ENCODE peak calls at places on chromosomes 1 and 21, in five cellular contexts. H is GM12891, O is H54, E is heart left ventricle, Z is uterus. T is an unnamed sample.

GRCh38 chr1:243447342-243447741 is 191.5 kb downstream of the SDCCAG8 start:
- DNase-seq in H (no peak), O (no peak), E (peak), Z (no peak), T (peak)

GRCh38 chr1:47655521-47656300 is 217.9 kb downstream of the FOXD2 start:
- DNase-seq in H (no peak), O (no peak), E (peak), Z (no peak), T (peak)

GRCh38 chr1:98025858-98026257 is 105.0 kb upstream of the DPYD start:
- DNase-seq in H (no peak), O (no peak), E (no peak), Z (no peak), T (no peak)

GRCh38 chr21:46297311-46298082 is 11.4 kb downstream of the YBEY start:
- DNase-seq in H (no peak), O (no peak), E (peak), Z (no peak), T (no peak)

GRCh38 chr1:180282401-180282800 is 52.3 kb downstream of the LHX4 start:
- DNase-seq in H (no peak), O (no peak), E (no peak), Z (no peak), T (no peak)

GRCh38 chr1:46529031-46529630 is 22.3 kb downstream of the KNCN start:
- DNase-seq in H (no peak), O (no peak), E (no peak), Z (no peak), T (no peak)

GRCh38 chr21:31136891-31137290 is 98.6 kb upstream of the KRTAP19-8 start:
- DNase-seq in H (no peak), O (no peak), E (no peak), Z (peak), T (no peak)

GRCh38 chr1:28887418-28887834 is 26.9 kb upstream of the EPB41 start:
- DNase-seq in H (peak), O (no peak), E (peak), Z (peak), T (peak)

GRCh38 chr21:44085491-44086321 is 21.5 kb upstream of the PWP2 start:
- DNase-seq in H (no peak), O (no peak), E (no peak), Z (no peak), T (peak)

GRCh38 chr21:43959231-43960041 is 52.7 kb upstream of the TRAPPC10 start:
- DNase-seq in H (no peak), O (no peak), E (no peak), Z (no peak), T (no peak)

GRCh38 chr1:115258302-115258866 is 79.7 kb downstream of the NGF start:
- DNase-seq in H (no peak), O (no peak), E (no peak), Z (no peak), T (no peak)

GRCh38 chr1:94105957-94106529 is 14.9 kb downstream of the ABCA4 start:
- DNase-seq in H (peak), O (no peak), E (no peak), Z (no peak), T (no peak)

GRCh38 chr1:215109171-215109570 is 26.6 kb downstream of the KCNK2 start:
- DNase-seq in H (no peak), O (no peak), E (no peak), Z (no peak), T (no peak)

DNA sequence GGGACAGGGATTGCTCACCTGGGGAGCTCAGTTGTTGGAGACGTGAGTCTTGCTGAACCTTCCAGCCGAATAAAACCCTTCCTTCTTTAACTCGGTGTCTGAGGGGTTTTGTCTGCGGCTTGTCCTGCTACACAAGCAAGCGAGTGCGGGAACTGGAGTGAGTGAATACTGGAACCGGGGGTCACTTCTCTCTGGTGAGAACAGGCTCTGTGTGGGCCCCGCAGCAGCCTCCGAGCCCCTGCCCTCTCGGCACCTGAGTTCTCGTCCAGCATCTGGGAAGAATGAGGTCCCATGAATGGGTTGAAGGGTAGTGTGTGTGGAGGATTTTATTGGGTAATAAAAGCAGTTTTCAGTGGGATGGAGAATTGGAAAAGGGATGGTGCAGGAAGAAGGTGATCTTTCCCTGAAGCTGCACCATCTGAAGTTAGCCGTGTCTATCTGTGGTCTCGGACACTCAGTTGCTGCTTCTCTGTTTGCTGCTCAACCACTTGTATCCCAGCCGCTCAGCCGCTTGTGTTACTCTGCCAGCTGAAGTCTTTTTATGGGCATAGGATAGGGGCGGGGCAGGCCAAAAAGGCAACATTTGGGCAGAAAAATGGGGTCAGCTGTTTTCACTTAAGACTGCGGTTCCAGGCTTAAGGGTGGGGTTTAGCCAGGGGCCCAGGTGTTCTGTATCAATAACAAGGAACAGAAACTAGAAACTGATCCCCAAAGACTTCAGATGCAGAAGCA is 450.6 kb upstream of the CAMK1G start:
- DNase-seq in H (no peak), O (no peak), E (no peak), Z (no peak), T (no peak)
- TF ChIP-seq POLR2A in H (no peak), O (no peak), E (no peak), Z (no peak), T (no peak)

GRCh38 chr1:202009326-202010031 is 908 bp upstream of the ELF3 start:
- DNase-seq in H (peak), O (peak), E (peak), Z (peak), T (peak)

GRCh38 chr1:202011994-202012393 is 1.6 kb downstream of the ELF3 start:
- DNase-seq in H (no peak), O (no peak), E (no peak), Z (no peak), T (peak)

GRCh38 chr1:202007703-202008489 is 2.5 kb upstream of the ELF3 start:
- DNase-seq in H (no peak), O (peak), E (no peak), Z (no peak), T (peak)

GRCh38 chr1:202012544-202013478 is 2.4 kb downstream of the ELF3 start:
- DNase-seq in H (no peak), O (no peak), E (no peak), Z (no peak), T (peak)

GRCh38 chr1:202010042-202011015 is at the start of gene ELF3:
- DNase-seq in H (no peak), O (no peak), E (peak), Z (no peak), T (peak)
- TF ChIP-seq POLR2A in H (no peak), O (no peak), E (no peak), Z (peak), T (peak)

GRCh38 chr1:116569776-116570357 is 959 bp downstream of the CD58 start:
- DNase-seq in H (no peak), O (no peak), E (peak), Z (peak), T (peak)
- TF ChIP-seq POLR2A in H (no peak), O (no peak), E (no peak), Z (no peak), T (no peak)

GRCh38 chr1:27724961-27725373 is 794 bp upstream of the FAM76A start:
- DNase-seq in H (no peak), O (no peak), E (peak), Z (no peak), T (peak)

GRCh38 chr1:27726173-27726793 is 522 bp downstream of the FAM76A start:
- DNase-seq in H (peak), O (peak), E (peak), Z (peak), T (peak)

GRCh38 chr1:27727126-27727525 is 1.4 kb downstream of the FAM76A start:
- DNase-seq in H (no peak), O (no peak), E (no peak), Z (no peak), T (no peak)

GRCh38 chr1:27725374-27726172 is at the start of gene FAM76A:
- DNase-seq in H (peak), O (peak), E (peak), Z (peak), T (peak)
- TF ChIP-seq POLR2A in H (peak), O (peak), E (peak), Z (peak), T (no peak)

GRCh38 chr1:54997711-54997986 is 1.1 kb upstream of the BSND start:
- DNase-seq in H (no peak), O (no peak), E (no peak), Z (no peak), T (no peak)
- TF ChIP-seq POLR2A in H (no peak), O (no peak), E (no peak), Z (no peak), T (no peak)

T was measured in stomach.